ENCODE peak calls at places on chromosomes 3 and 15, in ten cellular contexts. One of them, this sample, is unnamed.

GRCh38 chr3:41125258-41125657 is 74.0 kb upstream of the CTNNB1 start:
- DNase-seq in stomach: no peak
- DNase-seq in GM23338: no peak
- DNase-seq in HepG2: no peak
- DNase-seq in spleen: no peak
- DNase-seq in H1: no peak
- DNase-seq in breast epithelium: no peak
- DNase-seq in transverse colon: no peak
- DNase-seq in upper lobe of left lung: no peak
- DNase-seq in HCT116: no peak
- DNase-seq in this sample: no peak

GRCh38 chr15:61256231-61256630 is 27.1 kb upstream of the RORA start:
- DNase-seq in upper lobe of left lung: no peak
- DNase-seq in spleen: no peak
- DNase-seq in H1: no peak
- DNase-seq in HepG2: no peak
- DNase-seq in HCT116: no peak
- DNase-seq in stomach: no peak
- DNase-seq in breast epithelium: no peak
- DNase-seq in GM23338: no peak
- DNase-seq in transverse colon: no peak
- DNase-seq in this sample: no peak

GRCh38 chr3:184005981-184006507 is 11.6 kb downstream of the ABCC5 start:
- DNase-seq in upper lobe of left lung: no peak
- DNase-seq in breast epithelium: peak; percentile 62
- DNase-seq in transverse colon: peak; percentile 94
- DNase-seq in spleen: peak; percentile 82
- DNase-seq in HCT116: peak; percentile 78
- DNase-seq in stomach: peak; percentile 90
- DNase-seq in GM23338: peak; percentile 53
- DNase-seq in H1: no peak
- DNase-seq in HepG2: no peak
- DNase-seq in this sample: peak; percentile 93

GRCh38 chr3:140898340-140899180 is 43.1 kb upstream of the SLC25A36 start:
- DNase-seq in stomach: no peak
- DNase-seq in transverse colon: no peak
- DNase-seq in HepG2: peak; percentile 58
- DNase-seq in upper lobe of left lung: no peak
- DNase-seq in spleen: no peak
- DNase-seq in GM23338: peak; percentile 72
- DNase-seq in breast epithelium: no peak
- DNase-seq in HCT116: peak; percentile 46
- DNase-seq in H1: no peak
- DNase-seq in this sample: peak; percentile 25

GRCh38 chr15:68491415-68492106 is 59.6 kb upstream of the ITGA11 start:
- DNase-seq in HCT116: no peak
- DNase-seq in stomach: no peak
- DNase-seq in transverse colon: no peak
- DNase-seq in HepG2: no peak
- DNase-seq in GM23338: no peak
- DNase-seq in breast epithelium: no peak
- DNase-seq in upper lobe of left lung: no peak
- DNase-seq in H1: no peak
- DNase-seq in spleen: no peak
- DNase-seq in this sample: no peak

GRCh38 chr15:31349233-31350141 is 22.9 kb downstream of the KLF13 start:
- DNase-seq in transverse colon: no peak
- DNase-seq in breast epithelium: no peak
- DNase-seq in spleen: peak; percentile 77
- DNase-seq in upper lobe of left lung: no peak
- DNase-seq in HCT116: no peak
- DNase-seq in GM23338: no peak
- DNase-seq in stomach: no peak
- DNase-seq in HepG2: no peak
- DNase-seq in H1: no peak
- DNase-seq in this sample: no peak

GRCh38 chr15:25426896-25427610 is 11.8 kb downstream of the UBE3A start:
- DNase-seq in stomach: no peak
- DNase-seq in breast epithelium: no peak
- DNase-seq in HepG2: no peak
- DNase-seq in upper lobe of left lung: no peak
- DNase-seq in HCT116: no peak
- DNase-seq in GM23338: no peak
- DNase-seq in H1: no peak
- DNase-seq in spleen: no peak
- DNase-seq in transverse colon: no peak
- DNase-seq in this sample: no peak

GRCh38 chr15:90365414-90366055 is 13.5 kb downstream of the ZNF774 start:
- DNase-seq in spleen: no peak
- DNase-seq in stomach: no peak
- DNase-seq in HCT116: no peak
- DNase-seq in breast epithelium: no peak
- DNase-seq in transverse colon: no peak
- DNase-seq in upper lobe of left lung: no peak
- DNase-seq in HepG2: no peak
- DNase-seq in GM23338: no peak
- DNase-seq in H1: no peak
- DNase-seq in this sample: no peak

GRCh38 chr15:61253186-61253585 is 24.1 kb upstream of the RORA start:
- DNase-seq in H1: no peak
- DNase-seq in HepG2: no peak
- DNase-seq in GM23338: no peak
- DNase-seq in transverse colon: no peak
- DNase-seq in breast epithelium: no peak
- DNase-seq in HCT116: no peak
- DNase-seq in spleen: no peak
- DNase-seq in stomach: no peak
- DNase-seq in upper lobe of left lung: no peak
- DNase-seq in this sample: no peak

GRCh38 chr3:43707266-43707665 is 16.5 kb downstream of the ABHD5 start:
- DNase-seq in spleen: no peak
- DNase-seq in breast epithelium: no peak
- DNase-seq in upper lobe of left lung: no peak
- DNase-seq in H1: no peak
- DNase-seq in transverse colon: no peak
- DNase-seq in HCT116: no peak
- DNase-seq in stomach: no peak
- DNase-seq in GM23338: no peak
- DNase-seq in HepG2: no peak
- DNase-seq in this sample: peak; percentile 13

GRCh38 chr3:145798005-145798404 is 363.0 kb downstream of the PLOD2 start:
- DNase-seq in HCT116: no peak
- DNase-seq in GM23338: no peak
- DNase-seq in HepG2: no peak
- DNase-seq in upper lobe of left lung: no peak
- DNase-seq in spleen: no peak
- DNase-seq in stomach: peak; percentile 68
- DNase-seq in transverse colon: no peak
- DNase-seq in breast epithelium: no peak
- DNase-seq in H1: no peak
- DNase-seq in this sample: no peak

DNA sequence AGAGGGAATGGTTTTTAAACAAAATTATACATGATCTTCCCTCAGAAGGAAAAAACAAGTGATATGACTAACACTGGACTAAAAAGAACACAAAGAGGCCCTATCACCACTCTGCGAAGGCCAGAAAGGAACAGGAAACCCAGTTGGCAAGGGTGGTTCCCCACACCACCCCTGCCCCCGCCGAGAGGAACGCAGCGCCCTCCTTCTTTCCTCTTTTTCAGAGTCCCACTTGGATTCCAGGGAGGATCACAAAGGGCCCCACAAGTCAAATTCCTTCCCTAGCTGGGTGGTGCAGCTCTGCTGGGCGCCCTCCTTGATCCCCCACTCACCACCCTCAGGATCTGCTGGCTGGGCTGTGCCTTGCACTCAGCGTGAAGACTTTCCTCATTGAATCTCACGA is 29.8 kb downstream of the PLA1A start:
- DNase-seq in H1: no peak
- DNase-seq in HCT116: no peak
- DNase-seq in breast epithelium: no peak
- DNase-seq in transverse colon: peak; percentile 28
- DNase-seq in stomach: no peak
- DNase-seq in upper lobe of left lung: peak; percentile 58
- DNase-seq in GM23338: peak; percentile 15
- DNase-seq in HepG2: no peak
- DNase-seq in spleen: peak; percentile 85
- DNase-seq in this sample: no peak
- TF ChIP-seq CTCF in H1: no peak
- TF ChIP-seq CTCF in HCT116: no peak
- TF ChIP-seq CTCF in breast epithelium: no peak
- TF ChIP-seq CTCF in transverse colon: no peak
- TF ChIP-seq CTCF in stomach: no peak
- TF ChIP-seq CTCF in upper lobe of left lung: no peak
- TF ChIP-seq CTCF in GM23338: no peak
- TF ChIP-seq CTCF in HepG2: no peak
- TF ChIP-seq CTCF in spleen: no peak
- TF ChIP-seq CTCF in this sample: no peak

GRCh38 chr3:57597240-57597972 is at the start of gene ARF4:
- DNase-seq in HepG2: peak; percentile 99
- DNase-seq in H1: peak; percentile 99
- DNase-seq in HCT116: peak; percentile 99
- DNase-seq in upper lobe of left lung: peak; percentile 100
- DNase-seq in stomach: peak; percentile 99
- DNase-seq in GM23338: peak; percentile 98
- DNase-seq in spleen: peak; percentile 100
- DNase-seq in transverse colon: peak; percentile 100
- DNase-seq in breast epithelium: peak; percentile 99
- DNase-seq in this sample: peak; percentile 98

GRCh38 chr3:57592306-57592705 is 4.8 kb downstream of the ARF4 start:
- DNase-seq in transverse colon: no peak
- DNase-seq in HCT116: no peak
- DNase-seq in HepG2: no peak
- DNase-seq in upper lobe of left lung: no peak
- DNase-seq in stomach: no peak
- DNase-seq in GM23338: no peak
- DNase-seq in H1: no peak
- DNase-seq in breast epithelium: no peak
- DNase-seq in spleen: no peak
- DNase-seq in this sample: no peak

GRCh38 chr3:57594576-57594975 is 2.6 kb downstream of the ARF4 start:
- DNase-seq in transverse colon: no peak
- DNase-seq in GM23338: no peak
- DNase-seq in spleen: no peak
- DNase-seq in HCT116: no peak
- DNase-seq in breast epithelium: no peak
- DNase-seq in upper lobe of left lung: no peak
- DNase-seq in H1: no peak
- DNase-seq in stomach: no peak
- DNase-seq in HepG2: no peak
- DNase-seq in this sample: no peak

GRCh38 chr3:57596495-57597239 is 477 bp downstream of the ARF4 start:
- DNase-seq in stomach: peak; percentile 87
- DNase-seq in transverse colon: peak; percentile 83
- DNase-seq in spleen: peak; percentile 92
- DNase-seq in upper lobe of left lung: peak; percentile 93
- DNase-seq in HCT116: peak; percentile 36
- DNase-seq in breast epithelium: peak; percentile 86
- DNase-seq in HepG2: peak; percentile 75
- DNase-seq in GM23338: peak; percentile 75
- DNase-seq in H1: peak; percentile 65
- DNase-seq in this sample: peak; percentile 67

DNA sequence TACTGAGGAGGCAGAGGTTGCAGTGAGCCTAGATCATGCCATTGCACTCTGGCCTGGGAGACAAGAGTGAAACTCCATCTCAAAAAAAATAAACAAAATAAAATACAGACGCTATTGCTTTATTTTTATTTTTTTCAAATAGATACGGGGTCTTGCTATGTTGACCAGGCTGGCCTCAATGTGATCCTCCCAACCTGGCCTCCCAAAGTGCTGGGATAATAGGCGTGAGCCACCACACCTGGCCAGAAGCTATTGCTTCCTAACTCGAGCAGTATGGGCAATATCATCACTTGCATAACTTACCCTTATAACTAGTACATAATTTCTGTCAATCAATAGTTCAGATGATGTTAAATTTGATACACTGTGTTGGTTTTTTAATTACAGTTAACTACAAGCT is 3.0 kb downstream of the ARF4 start:
- DNase-seq in GM23338: no peak
- DNase-seq in upper lobe of left lung: no peak
- DNase-seq in spleen: no peak
- DNase-seq in stomach: no peak
- DNase-seq in HCT116: no peak
- DNase-seq in HepG2: no peak
- DNase-seq in H1: no peak
- DNase-seq in transverse colon: no peak
- DNase-seq in breast epithelium: no peak
- DNase-seq in this sample: no peak
- H3K4me1 ChIP-seq in GM23338: peaks cover 14% of the 10 kb centered on the region
- H3K4me1 ChIP-seq in upper lobe of left lung: peaks cover 47% of the 10 kb centered on the region
- H3K4me1 ChIP-seq in spleen: peaks cover 76% of the 10 kb centered on the region
- H3K4me1 ChIP-seq in stomach: peaks cover 64% of the 10 kb centered on the region
- H3K4me1 ChIP-seq in HCT116: peaks cover 17% of the 10 kb centered on the region
- H3K4me1 ChIP-seq in HepG2: peaks cover 49% of the 10 kb centered on the region
- H3K4me1 ChIP-seq in H1: no peaks in the 10 kb centered on the region
- H3K4me1 ChIP-seq in transverse colon: peaks cover 45% of the 10 kb centered on the region
- H3K4me1 ChIP-seq in breast epithelium: peaks cover 4% of the 10 kb centered on the region
- H3K4me1 ChIP-seq in this sample: no peaks in the 10 kb centered on the region

GRCh38 chr3:188772886-188773285 is 398.9 kb upstream of the TPRG1 start:
- DNase-seq in spleen: no peak
- DNase-seq in transverse colon: no peak
- DNase-seq in stomach: peak; percentile 61
- DNase-seq in GM23338: no peak
- DNase-seq in breast epithelium: no peak
- DNase-seq in HCT116: no peak
- DNase-seq in H1: no peak
- DNase-seq in HepG2: peak; percentile 68
- DNase-seq in upper lobe of left lung: no peak
- DNase-seq in this sample: no peak
- TF ChIP-seq POLR2AphosphoS5 in spleen: no peak
- TF ChIP-seq POLR2AphosphoS5 in transverse colon: no peak
- TF ChIP-seq POLR2AphosphoS5 in stomach: no peak
- TF ChIP-seq POLR2AphosphoS5 in GM23338: no peak
- TF ChIP-seq POLR2AphosphoS5 in breast epithelium: no peak
- TF ChIP-seq POLR2AphosphoS5 in HCT116: no peak
- TF ChIP-seq POLR2AphosphoS5 in H1: no peak
- TF ChIP-seq POLR2AphosphoS5 in HepG2: no peak
- TF ChIP-seq POLR2AphosphoS5 in upper lobe of left lung: peak; percentile 52
- TF ChIP-seq POLR2AphosphoS5 in this sample: peak; percentile 7

DNA sequence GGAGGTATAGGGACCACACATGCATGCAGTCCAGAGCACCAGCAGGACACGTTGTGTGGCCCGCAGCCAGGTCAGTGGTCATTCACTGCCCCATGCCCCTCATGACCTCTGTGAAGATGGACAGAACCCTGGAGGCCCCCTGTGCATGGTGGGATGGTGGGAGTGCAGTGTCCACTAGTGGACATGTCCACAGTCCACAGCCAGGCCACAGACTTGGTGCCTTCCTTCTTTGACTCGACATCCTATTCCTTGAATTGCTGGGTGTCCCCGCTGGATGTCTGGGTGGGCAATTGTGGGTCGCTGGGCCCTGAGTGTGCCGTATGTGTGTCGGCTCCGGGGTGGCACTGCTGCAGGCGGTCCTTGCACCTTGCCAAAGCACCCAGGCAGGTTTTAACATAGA is 35.7 kb downstream of the KLF15 start:
- DNase-seq in transverse colon: no peak
- DNase-seq in breast epithelium: no peak
- DNase-seq in HCT116: no peak
- DNase-seq in stomach: no peak
- DNase-seq in spleen: peak; percentile 55
- DNase-seq in HepG2: no peak
- DNase-seq in upper lobe of left lung: no peak
- DNase-seq in H1: no peak
- DNase-seq in GM23338: no peak
- DNase-seq in this sample: no peak
- TF ChIP-seq CTCF in transverse colon: no peak
- TF ChIP-seq CTCF in breast epithelium: no peak
- TF ChIP-seq CTCF in HCT116: no peak
- TF ChIP-seq CTCF in stomach: no peak
- TF ChIP-seq CTCF in spleen: no peak
- TF ChIP-seq CTCF in HepG2: no peak
- TF ChIP-seq CTCF in upper lobe of left lung: no peak
- TF ChIP-seq CTCF in H1: no peak
- TF ChIP-seq CTCF in GM23338: no peak
- TF ChIP-seq CTCF in this sample: no peak

This sample was measured in prostate gland.